ENCODE peak calls at places on chromosomes 3 and 15, in seven cellular contexts. L is body of pancreas, D is SJCRH30, Q is fibroblast of pulmonary artery, N is sigmoid colon, P is breast epithelium, H is thoracic aorta. M is an unnamed sample.

GRCh38 chr3:132255041-132255745 is 62.0 kb upstream of the ACP3 start:
- DNase-seq in L (no peak), D (no peak), Q (peak), N (no peak), P (no peak), H (no peak), M (no peak)

GRCh38 chr3:173690542-173690941 is 293.0 kb downstream of the NLGN1 start:
- DNase-seq in L (no peak), D (no peak), Q (no peak), N (no peak), P (no peak), H (no peak), M (no peak)

GRCh38 chr15:26773917-26774316 is 1.1 kb upstream of the GABRB3 start:
- DNase-seq in L (no peak), D (no peak), Q (no peak), N (no peak), P (no peak), H (no peak), M (peak)

GRCh38 chr3:36362973-36363372 is 17.3 kb upstream of the STAC start:
- DNase-seq in L (no peak), D (no peak), Q (peak), N (no peak), P (no peak), H (no peak), M (no peak)

GRCh38 chr15:80866936-80867335 is 87.8 kb downstream of the CEMIP start:
- DNase-seq in L (no peak), D (no peak), Q (no peak), N (no peak), P (no peak), H (no peak), M (no peak)

GRCh38 chr3:159711560-159712333 is 276.9 kb upstream of the IL12A start:
- DNase-seq in L (peak), D (peak), Q (peak), N (no peak), P (no peak), H (peak), M (peak)

GRCh38 chr15:63605036-63605435 is 7.8 kb downstream of the FBXL22 start:
- DNase-seq in L (no peak), D (no peak), Q (no peak), N (no peak), P (no peak), H (no peak), M (no peak)

GRCh38 chr3:57852896-57853295 is 96.8 kb downstream of the SLMAP start:
- DNase-seq in L (no peak), D (no peak), Q (peak), N (no peak), P (no peak), H (no peak), M (no peak)

GRCh38 chr3:134753999-134754742 is 40.9 kb upstream of the EPHB1 start:
- DNase-seq in L (no peak), D (no peak), Q (peak), N (no peak), P (no peak), H (no peak), M (peak)

GRCh38 chr15:59313703-59314332 is 58.9 kb downstream of the MYO1E start:
- DNase-seq in L (peak), D (peak), Q (peak), N (peak), P (peak), H (peak), M (no peak)

GRCh38 chr15:76108021-76108723 is 48.4 kb downstream of the TMEM266 start:
- DNase-seq in L (peak), D (no peak), Q (no peak), N (no peak), P (no peak), H (no peak), M (no peak)

GRCh38 chr15:101827257-101827656 is 15.3 kb downstream of the OR4F15 start:
- DNase-seq in L (no peak), D (no peak), Q (no peak), N (no peak), P (no peak), H (no peak), M (no peak)

GRCh38 chr3:71453822-71454512 is 129.6 kb downstream of the FOXP1 start:
- DNase-seq in L (no peak), D (no peak), Q (no peak), N (no peak), P (no peak), H (no peak), M (no peak)

GRCh38 chr3:71450162-71450561 is 133.4 kb downstream of the FOXP1 start:
- DNase-seq in L (no peak), D (no peak), Q (no peak), N (no peak), P (no peak), H (no peak), M (no peak)

GRCh38 chr3:71453319-71453718 is 130.2 kb downstream of the FOXP1 start:
- DNase-seq in L (no peak), D (no peak), Q (no peak), N (no peak), P (no peak), H (no peak), M (no peak)

GRCh38 chr3:71451812-71452211 is 131.7 kb downstream of the FOXP1 start:
- DNase-seq in L (no peak), D (no peak), Q (no peak), N (no peak), P (no peak), H (no peak), M (no peak)

GRCh38 chr3:71450985-71451560 is 132.5 kb downstream of the FOXP1 start:
- DNase-seq in L (no peak), D (no peak), Q (no peak), N (no peak), P (no peak), H (no peak), M (no peak)
- H3K4me3 ChIP-seq in L (no peak), D (no peak), Q (no peak), N (no peak), P (no peak), H (no peak), M (no peak)

DNA sequence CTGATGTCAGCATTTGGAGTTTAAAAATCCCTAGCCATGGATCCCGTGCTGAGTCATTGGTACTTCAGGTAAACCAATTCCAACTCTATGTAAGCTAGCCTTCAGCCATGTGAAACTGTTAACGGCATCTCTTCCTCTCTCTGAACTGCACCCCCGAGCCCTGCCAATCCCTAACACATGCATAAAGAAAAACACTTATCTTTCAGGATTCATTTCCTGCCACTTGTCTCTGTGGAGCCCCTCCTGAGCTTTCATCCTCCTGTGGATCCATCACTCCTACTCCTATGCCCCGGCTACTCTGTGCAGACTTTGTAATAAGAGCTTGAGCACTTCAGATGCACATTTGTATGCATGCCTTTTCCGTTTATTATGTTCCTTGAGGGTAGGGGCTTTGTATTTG is 119.1 kb downstream of the AKAP13 start:
- DNase-seq in L (no peak), D (peak), Q (no peak), N (no peak), P (no peak), H (no peak), M (no peak)
- H3K4me3 ChIP-seq in L (no peak), D (no peak), Q (no peak), N (no peak), P (no peak), H (no peak), M (peak)

DNA sequence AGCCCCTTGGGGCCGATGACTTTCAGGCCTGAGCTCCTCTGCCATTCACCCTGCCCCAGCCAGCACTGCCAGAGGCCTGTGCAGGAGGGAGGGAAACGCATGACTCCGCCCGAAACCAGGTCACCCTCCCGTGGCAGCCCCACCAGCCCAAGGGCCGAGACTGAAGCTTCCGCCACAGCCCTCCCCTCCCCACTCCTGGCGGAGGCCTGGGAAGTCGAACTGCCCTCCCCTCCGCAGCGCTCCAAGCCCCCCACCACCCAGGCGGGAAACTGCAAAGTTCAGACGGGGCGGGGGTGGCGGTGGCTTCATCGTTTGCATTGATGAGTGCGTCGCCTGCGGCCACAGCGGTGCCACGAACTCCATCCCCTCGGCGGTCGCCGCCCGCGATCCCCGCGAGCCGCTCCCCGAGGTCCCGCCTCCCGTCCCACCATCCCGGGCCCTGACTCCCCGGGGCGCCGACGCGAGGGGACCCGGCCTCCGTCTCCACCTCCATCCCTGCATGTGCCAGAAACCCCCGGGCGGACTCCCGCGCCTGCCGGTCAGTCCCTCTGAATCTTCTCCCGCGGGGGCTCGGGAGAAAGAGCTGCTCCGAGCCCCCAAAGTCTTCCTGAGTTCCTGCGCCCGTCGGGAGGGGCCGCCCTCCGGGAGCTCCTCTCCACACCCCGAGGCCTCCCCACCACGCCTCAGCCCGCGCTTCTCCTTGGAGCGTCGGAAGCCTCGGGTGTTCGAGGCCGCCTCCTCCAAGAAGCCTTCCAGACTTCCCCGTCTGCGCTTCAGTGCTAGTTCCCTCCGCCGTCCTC is 706 bp downstream of the MELTF start:
- DNase-seq in L (no peak), D (no peak), Q (no peak), N (no peak), P (no peak), H (no peak), M (no peak)
- H3K4me3 ChIP-seq in L (no peak), D (peak), Q (peak), N (peak), P (peak), H (peak), M (peak)

GRCh38 chr3:13073042-13073906 is at the start of gene IQSEC1:
- DNase-seq in L (peak), D (no peak), Q (no peak), N (no peak), P (no peak), H (no peak), M (no peak)
- H3K4me3 ChIP-seq in L (no peak), D (no peak), Q (no peak), N (no peak), P (no peak), H (peak), M (no peak)

GRCh38 chr3:48991851-48992545 is 2.0 kb downstream of the P4HTM start:
- DNase-seq in L (no peak), D (no peak), Q (no peak), N (no peak), P (no peak), H (no peak), M (no peak)
- H3K4me3 ChIP-seq in L (no peak), D (no peak), Q (peak), N (no peak), P (peak), H (peak), M (no peak)

GRCh38 chr15:88255109-88255495 is 1.4 kb downstream of the NTRK3 start:
- DNase-seq in L (no peak), D (no peak), Q (no peak), N (no peak), P (no peak), H (no peak), M (no peak)
- H3K4me3 ChIP-seq in L (no peak), D (no peak), Q (peak), N (no peak), P (peak), H (peak), M (no peak)

GRCh38 chr15:68187559-68187958 is 17.6 kb downstream of the CALML4 start:
- DNase-seq in L (peak), D (no peak), Q (peak), N (peak), P (peak), H (no peak), M (no peak)
- H3K4me3 ChIP-seq in L (no peak), D (no peak), Q (peak), N (no peak), P (peak), H (peak), M (no peak)